ENCODE peak calls at places on chromosomes 4 and X, in four cellular contexts. C is heart left ventricle, Q is stomach, W is K562. V is an unnamed sample. For H3K4me1, the result is how much of the 10 kb centered on the place peaks cover.

GRCh38 chr4:139940600-139940999 is 213.4 kb downstream of the MAML3 start:
- DNase-seq in C (no peak), Q (no peak), W (no peak), V (no peak)

GRCh38 chr4:87856816-87857215 is 24.0 kb downstream of the MEPE start:
- DNase-seq in W (no peak), C (no peak), Q (no peak), V (no peak)

GRCh38 chrX:50081282-50081955 is 119.4 kb downstream of the AKAP4 start:
- DNase-seq in W (no peak), C (no peak), Q (peak), V (no peak)

GRCh38 chr4:21948347-21949072 is at the start of gene KCNIP4:
- DNase-seq in W (no peak), Q (no peak), C (peak), V (peak)

GRCh38 chr4:104693601-104694201 is 199.0 kb upstream of the CXXC4 start:
- DNase-seq in Q (no peak), C (no peak), W (peak), V (no peak)

GRCh38 chr4:1711055-1711905 is 839 bp downstream of the SLBP start:
- DNase-seq in C (peak), W (peak), Q (peak), V (no peak)

GRCh38 chrX:1481636-1482529 is 29.2 kb upstream of the ASMTL start:
- DNase-seq in Q (peak), W (peak), C (peak), V (peak)

GRCh38 chrX:132908891-132909290 is 49.5 kb downstream of the HS6ST2 start:
- DNase-seq in C (no peak), W (no peak), Q (no peak), V (no peak)

GRCh38 chrX:65241059-65241721 is 264.9 kb upstream of the ZC4H2 start:
- DNase-seq in Q (no peak), W (no peak), C (no peak), V (peak)

GRCh38 chr4:1771555-1772305 is 21.4 kb upstream of the FGFR3 start:
- DNase-seq in W (no peak), C (no peak), Q (no peak), V (no peak)

GRCh38 chrX:140504371-140505324 is at the start of gene SOX3:
- DNase-seq in Q (no peak), W (no peak), C (no peak), V (no peak)

GRCh38 chrX:2373615-2374014 is 127.2 kb downstream of the DHRSX start:
- DNase-seq in C (no peak), Q (no peak), W (no peak), V (peak)

GRCh38 chr4:110510955-110511544 is 35.1 kb downstream of the ENPEP start:
- DNase-seq in Q (no peak), C (no peak), W (peak), V (no peak)

GRCh38 chr4:123411976-123412589 is 15.5 kb downstream of the SPRY1 start:
- DNase-seq in Q (no peak), W (no peak), C (no peak), V (no peak)

GRCh38 chr4:88208146-88208545 is 49.7 kb upstream of the ABCG2 start:
- DNase-seq in W (no peak), C (no peak), Q (no peak), V (no peak)

GRCh38 chr4:38673109-38673978 is 9.3 kb downstream of the KLF3 start:
- DNase-seq in Q (peak), W (peak), C (peak), V (no peak)

GRCh38 chr4:7347981-7348380 is 86.7 kb downstream of the PSAPL1 start:
- DNase-seq in C (no peak), W (no peak), Q (no peak), V (no peak)

GRCh38 chr4:24730256-24731001 is 64.9 kb upstream of the SOD3 start:
- DNase-seq in Q (no peak), C (peak), W (no peak), V (no peak)

GRCh38 chrX:40380649-40381488 is 199.9 kb upstream of the ATP6AP2 start:
- DNase-seq in W (no peak), C (no peak), Q (no peak), V (no peak)

GRCh38 chr4:186628058-186628711 is 72.8 kb upstream of the MTNR1A start:
- DNase-seq in Q (no peak), W (peak), C (no peak), V (no peak)

GRCh38 chr4:188408244-188409067 is 269.2 kb downstream of the TRIML1 start:
- DNase-seq in W (no peak), C (no peak), Q (no peak), V (no peak)

GRCh38 chr4:17817027-17817426 is 6.2 kb downstream of the NCAPG start:
- DNase-seq in C (no peak), Q (no peak), W (peak), V (no peak)

GRCh38 chr4:70743728-70744127 is 22.0 kb downstream of the RUFY3 start:
- DNase-seq in C (no peak), W (no peak), Q (no peak), V (no peak)

GRCh38 chr4:88522702-88523324 is 763 bp downstream of the PYURF start:
- DNase-seq in C (no peak), W (peak), Q (peak), V (peak)

GRCh38 chrX:131565909-131566308 is 22.0 kb downstream of the OR13H1 start:
- DNase-seq in C (no peak), W (peak), Q (no peak), V (no peak)

GRCh38 chr4:112253382-112254000 is 21.9 kb downstream of the AP1AR start:
- DNase-seq in C (no peak), Q (no peak), W (no peak), V (no peak)

GRCh38 chr4:183284965-183285364 is 35.1 kb downstream of the CLDN22 start:
- DNase-seq in W (no peak), Q (no peak), C (no peak), V (no peak)

GRCh38 chr4:76772498-76773106 is 125.3 kb downstream of the SOWAHB start:
- DNase-seq in W (peak), C (no peak), Q (no peak), V (no peak)

GRCh38 chr4:119646347-119647071 is 17.9 kb upstream of the PDE5A start:
- DNase-seq in C (no peak), W (no peak), Q (no peak), V (no peak)

GRCh38 chrX:136219893-136220292 is 31.3 kb downstream of the MAP7D3 start:
- DNase-seq in W (no peak), C (no peak), Q (no peak), V (no peak)

GRCh38 chr4:6779667-6780565 is 2.6 kb upstream of the KIAA0232 start:
- DNase-seq in W (peak), C (no peak), Q (no peak), V (no peak)

GRCh38 chr4:174423257-174423944 is 98.9 kb downstream of the HPGD start:
- DNase-seq in Q (peak), C (no peak), W (peak), V (no peak)

GRCh38 chr4:123555500-123556273 is 159.1 kb downstream of the SPRY1 start:
- DNase-seq in Q (peak), C (peak), W (peak), V (no peak)

GRCh38 chr4:86848136-86848535 is 1.0 kb downstream of the SLC10A6 start:
- DNase-seq in W (no peak), C (no peak), Q (no peak), V (no peak)

GRCh38 chr4:14958436-14958835 is 43.8 kb upstream of the CPEB2 start:
- DNase-seq in W (no peak), C (no peak), Q (no peak), V (no peak)

GRCh38 chr4:44237643-44238042 is 211.0 kb downstream of the KCTD8 start:
- DNase-seq in Q (no peak), W (no peak), C (no peak), V (no peak)

GRCh38 chr4:144283496-144283895 is 143.0 kb upstream of the GYPA start:
- DNase-seq in C (no peak), W (no peak), Q (no peak), V (no peak)

GRCh38 chr4:147543039-147543438 is 62.1 kb downstream of the EDNRA start:
- DNase-seq in W (no peak), Q (no peak), C (no peak), V (no peak)

GRCh38 chr4:147550626-147551250 is 66.5 kb upstream of the TMEM184C start:
- DNase-seq in C (no peak), Q (no peak), W (no peak), V (no peak)

GRCh38 chr4:147548251-147548650 is 67.4 kb downstream of the EDNRA start:
- DNase-seq in C (no peak), Q (no peak), W (no peak), V (no peak)

GRCh38 chr4:147546341-147546740 is 65.4 kb downstream of the EDNRA start:
- DNase-seq in Q (no peak), W (no peak), C (no peak), V (no peak)

DNA sequence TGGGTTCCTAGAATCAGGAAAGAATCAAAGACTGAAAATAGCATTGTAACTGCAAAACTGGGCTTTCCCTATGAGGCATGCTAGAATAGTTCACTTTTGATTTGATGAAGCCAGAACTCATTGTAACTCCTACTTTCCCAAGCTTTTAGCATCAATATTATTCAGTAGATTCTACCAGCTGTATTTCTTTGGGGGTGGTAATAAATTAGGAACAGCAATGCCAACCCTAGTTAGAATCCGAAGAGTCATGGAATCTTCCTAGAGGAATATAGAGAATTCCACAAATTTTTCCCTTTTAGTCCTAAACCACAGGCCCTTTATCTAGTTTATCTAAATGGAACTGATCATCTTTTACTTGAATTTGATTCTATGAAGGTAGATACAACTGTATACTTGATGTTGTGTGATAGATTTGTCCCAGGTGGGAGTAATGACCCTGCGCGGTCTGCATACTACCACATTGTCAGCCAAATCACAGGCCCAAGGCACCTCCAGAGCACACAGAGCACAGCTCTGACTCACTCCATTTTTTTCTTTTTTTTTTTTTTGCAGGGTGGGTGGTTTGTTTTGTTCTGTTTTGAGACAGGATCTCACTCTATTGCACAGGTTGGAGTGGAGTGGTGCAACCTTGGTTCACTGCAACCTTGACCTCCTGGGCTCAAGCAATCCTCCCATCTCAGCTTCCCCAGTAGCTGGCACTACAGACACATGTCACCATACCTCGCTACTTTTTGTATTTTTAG is 66.6 kb downstream of the EDNRA start:
- DNase-seq in Q (no peak), C (no peak), W (no peak), V (no peak)
- TF ChIP-seq POLR2A in Q (no peak), C (no peak), W (no peak), V (no peak)

GRCh38 chr4:108626056-108626455 is 5.7 kb downstream of the RPL34 start:
- DNase-seq in W (no peak), C (no peak), Q (no peak), V (no peak)
- H3K4me1 ChIP-seq in W (under half), C (under half), Q (under half), V (under half)

GRCh38 chr4:151688785-151689043 is 72.1 kb downstream of the GATB start:
- DNase-seq in C (no peak), W (no peak), Q (no peak), V (no peak)

GRCh38 chr4:151691639-151692442 is 69.0 kb downstream of the GATB start:
- DNase-seq in W (no peak), Q (peak), C (no peak), V (no peak)

GRCh38 chr4:151690884-151691283 is 69.9 kb downstream of the GATB start:
- DNase-seq in C (no peak), W (no peak), Q (no peak), V (no peak)

GRCh38 chr4:151689211-151689991 is 71.4 kb downstream of the GATB start:
- DNase-seq in W (no peak), Q (no peak), C (no peak), V (no peak)

GRCh38 chr4:151690164-151690856 is 70.5 kb downstream of the GATB start:
- DNase-seq in C (no peak), Q (peak), W (no peak), V (no peak)
- H3K27ac ChIP-seq in C (peak), Q (peak), W (no peak), V (no peak)

GRCh38 chrX:107123750-107124149 is 5.1 kb upstream of the RBM41 start:
- DNase-seq in C (no peak), W (no peak), Q (no peak), V (no peak)

GRCh38 chrX:107117993-107118321 is 665 bp downstream of the RBM41 start:
- DNase-seq in W (peak), Q (no peak), C (no peak), V (no peak)

GRCh38 chrX:107119281-107119680 is 659 bp upstream of the RBM41 start:
- DNase-seq in Q (no peak), W (no peak), C (no peak), V (no peak)

GRCh38 chrX:107118322-107119147 is at the start of gene RBM41:
- DNase-seq in C (peak), Q (peak), W (peak), V (peak)
- TF ChIP-seq POLR2A in C (no peak), Q (no peak), W (peak), V (no peak)

DNA sequence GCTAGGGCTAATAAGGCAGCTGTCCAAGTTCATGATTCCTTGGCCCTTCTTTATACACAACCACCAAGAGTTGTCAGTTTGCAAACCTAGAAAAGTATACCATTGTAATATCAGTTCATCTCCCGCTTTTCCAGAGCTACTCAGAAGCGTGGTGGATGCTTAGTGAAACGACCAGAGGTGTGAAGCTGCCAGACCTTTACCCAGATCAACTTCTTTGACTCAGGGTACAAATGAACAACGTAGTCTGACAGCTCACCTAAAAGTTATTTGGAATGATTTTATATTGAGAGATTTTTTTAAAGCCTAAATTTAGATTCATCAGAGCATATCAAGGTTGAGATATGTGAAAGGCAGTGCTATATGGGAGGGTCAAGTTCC is 169.7 kb downstream of the CBR4 start:
- DNase-seq in Q (no peak), C (no peak), W (no peak), V (no peak)
- H3K4me1 ChIP-seq in Q (under half), C (under half), W (under half), V (under half)

GRCh38 chr4:151674804-151675290 is 86.0 kb downstream of the GATB start:
- DNase-seq in C (no peak), W (no peak), Q (peak), V (no peak)

GRCh38 chr4:151677193-151677592 is 83.6 kb downstream of the GATB start:
- DNase-seq in Q (no peak), C (no peak), W (no peak), V (no peak)

GRCh38 chr4:151678048-151678853 is 82.6 kb downstream of the GATB start:
- DNase-seq in W (no peak), C (no peak), Q (no peak), V (no peak)

GRCh38 chr4:151675366-151676060 is 85.3 kb downstream of the GATB start:
- DNase-seq in C (no peak), Q (no peak), W (no peak), V (no peak)

GRCh38 chr4:151676301-151676700 is 84.5 kb downstream of the GATB start:
- DNase-seq in C (no peak), W (no peak), Q (no peak), V (no peak)
- H3K27ac ChIP-seq in C (no peak), W (no peak), Q (no peak), V (no peak)

GRCh38 chr4:185535818-185536729 is 767 bp upstream of the PDLIM3 start:
- DNase-seq in Q (no peak), W (no peak), C (no peak), V (no peak)
- TF ChIP-seq POLR2A in Q (no peak), W (no peak), C (peak), V (no peak)

DNA sequence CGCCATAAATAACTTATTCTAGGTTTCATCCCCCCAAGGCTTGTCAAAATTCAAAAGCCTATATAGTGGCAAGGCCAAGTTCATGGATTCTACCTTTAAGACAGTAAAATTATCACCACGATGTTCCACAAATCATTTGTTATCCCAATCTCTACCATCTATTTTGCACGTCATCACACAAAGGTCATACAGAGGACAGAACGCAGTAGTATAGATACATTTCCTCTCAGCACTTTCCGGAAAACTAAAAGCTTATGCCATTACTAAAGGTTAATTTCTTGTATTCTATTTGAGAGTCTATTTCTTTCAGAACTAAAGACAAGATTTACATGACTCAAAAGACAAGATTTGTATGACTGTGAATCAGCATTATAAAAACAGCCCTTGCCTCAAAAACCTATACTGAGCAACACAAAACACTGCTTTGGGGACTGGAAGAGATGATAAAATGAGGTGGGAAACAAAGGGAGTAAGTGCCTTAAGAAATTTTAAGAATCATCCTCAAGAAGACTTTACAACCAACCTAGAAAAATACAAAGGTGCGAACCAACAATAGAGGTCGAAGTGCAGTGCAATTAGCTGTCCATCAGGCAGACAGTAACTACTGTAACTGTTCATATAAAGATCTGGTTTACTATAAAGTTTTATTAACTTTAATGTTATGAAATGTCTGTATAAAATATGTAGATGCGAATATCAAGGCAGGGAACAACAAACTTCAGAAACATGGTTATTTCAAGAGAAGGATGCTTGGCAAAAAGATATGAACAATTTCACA is 7.6 kb downstream of the UBE2D3 start:
- DNase-seq in C (no peak), W (no peak), Q (no peak), V (no peak)
- H3K4me1 ChIP-seq in C (under half), W (under half), Q (half or more), V (half or more)

GRCh38 chrX:21940356-21940829 is at the start of gene SMS:
- DNase-seq in Q (peak), C (peak), W (peak), V (peak)
- H3K27ac ChIP-seq in Q (peak), C (peak), W (peak), V (peak)

GRCh38 chr4:147480891-147481576 is at the start of gene EDNRA:
- DNase-seq in C (peak), Q (no peak), W (no peak), V (no peak)

GRCh38 chr4:147479376-147479775 is 1.5 kb upstream of the EDNRA start:
- DNase-seq in C (no peak), W (no peak), Q (no peak), V (no peak)

GRCh38 chr4:147480502-147480890 is 401 bp upstream of the EDNRA start:
- DNase-seq in W (no peak), C (no peak), Q (no peak), V (no peak)

GRCh38 chr4:147481577-147482109 is 746 bp downstream of the EDNRA start:
- DNase-seq in C (no peak), Q (no peak), W (no peak), V (no peak)

DNA sequence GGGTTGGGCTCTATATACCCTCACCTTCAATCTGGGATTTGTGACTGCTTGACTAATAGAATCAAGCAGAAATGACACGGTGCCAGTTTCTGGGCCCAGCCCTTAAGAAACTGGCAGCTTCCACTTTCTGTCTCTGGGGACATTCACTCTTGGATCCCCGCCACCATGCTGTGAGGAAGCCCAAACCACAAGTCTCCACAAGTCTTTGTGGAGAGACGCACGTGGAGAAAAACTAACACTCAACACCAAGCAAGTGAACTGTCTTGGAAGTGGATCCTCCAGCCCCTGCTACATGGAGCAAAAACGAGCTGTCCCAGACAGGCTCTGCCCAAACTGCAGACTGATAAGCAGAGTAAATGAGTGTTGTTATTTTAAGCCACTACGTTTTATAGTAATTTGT is 1.1 kb upstream of the EDNRA start:
- DNase-seq in Q (no peak), W (no peak), C (no peak), V (no peak)
- TF ChIP-seq POLR2A in Q (no peak), W (no peak), C (no peak), V (no peak)

V was measured in spleen.